ENCODE peak calls at places on chromosome 19, in five cellular contexts. I is brain microvascular endothelial cell, X is OCI-LY7, W is body of pancreas, S is epithelial cell of esophagus. Q is an unnamed sample.

GRCh38 chr19:29303035-29303706 is 90.2 kb upstream of the UQCRFS1 start:
- DNase-seq in X (no peak), W (no peak), I (no peak), S (no peak), Q (no peak)

GRCh38 chr19:30391554-30392551 is 19.7 kb downstream of the ZNF536 start:
- DNase-seq in S (no peak), I (no peak), W (no peak), X (no peak), Q (no peak)

GRCh38 chr19:55460670-55461258 is 678 bp downstream of the ISOC2 start:
- DNase-seq in W (peak), X (peak), S (peak), I (peak), Q (peak)

GRCh38 chr19:38047641-38048040 is 140.6 kb downstream of the SIPA1L3 start:
- DNase-seq in I (no peak), X (no peak), S (no peak), W (no peak), Q (no peak)

GRCh38 chr19:34319785-34320184 is 45.2 kb upstream of the GPI start:
- DNase-seq in W (no peak), X (no peak), I (no peak), S (peak), Q (no peak)

GRCh38 chr19:12521996-12522395 is 29.3 kb downstream of the ZNF564 start:
- DNase-seq in I (no peak), S (no peak), X (peak), W (no peak), Q (no peak)

GRCh38 chr19:38321646-38322323 is 2.1 kb downstream of the KCNK6 start:
- DNase-seq in X (no peak), S (peak), I (no peak), W (no peak), Q (peak)

GRCh38 chr19:19315444-19315843 is 4.9 kb downstream of the SUGP1 start:
- DNase-seq in W (no peak), I (no peak), S (no peak), X (no peak), Q (no peak)

GRCh38 chr19:13917888-13918406 is 11.9 kb downstream of the CC2D1A start:
- DNase-seq in W (no peak), X (no peak), I (no peak), S (no peak), Q (no peak)

GRCh38 chr19:7931221-7932061 is 5.5 kb upstream of the CTXN1 start:
- DNase-seq in S (no peak), W (no peak), X (no peak), I (no peak), Q (no peak)

GRCh38 chr19:5864725-5865486 is 5.4 kb downstream of the FUT5 start:
- DNase-seq in I (no peak), S (no peak), W (no peak), X (no peak), Q (no peak)

GRCh38 chr19:55452381-55453325 is 8.8 kb downstream of the ISOC2 start:
- DNase-seq in I (peak), S (peak), X (peak), W (peak), Q (peak)

GRCh38 chr19:58554494-58555368 is at the start of gene CHMP2A:
- DNase-seq in W (peak), S (peak), I (peak), X (peak), Q (peak)

GRCh38 chr19:51564791-51565190 is 6.3 kb upstream of the ZNF175 start:
- DNase-seq in W (no peak), S (no peak), X (peak), I (no peak), Q (no peak)

GRCh38 chr19:23774156-23774971 is 15.7 kb upstream of the ZNF681 start:
- DNase-seq in W (no peak), I (no peak), X (no peak), S (peak), Q (no peak)

GRCh38 chr19:32817252-32817912 is 52.2 kb downstream of the SLC7A9 start:
- DNase-seq in S (no peak), X (no peak), W (no peak), I (no peak), Q (no peak)

GRCh38 chr19:13092608-13093260 is 9.9 kb downstream of the LYL1 start:
- DNase-seq in W (no peak), I (no peak), X (no peak), S (no peak), Q (no peak)

GRCh38 chr19:47657719-47658118 is 48.8 kb downstream of the BICRA start:
- DNase-seq in X (no peak), W (no peak), I (no peak), S (no peak), Q (no peak)

GRCh38 chr19:6026390-6026897 is 48.5 kb upstream of the RANBP3 start:
- DNase-seq in X (no peak), W (no peak), I (no peak), S (no peak), Q (no peak)

GRCh38 chr19:6362351-6362801 is 1.0 kb downstream of the CLPP start:
- DNase-seq in I (no peak), W (no peak), S (no peak), X (peak), Q (no peak)

GRCh38 chr19:13339869-13340268 is 166.4 kb downstream of the CACNA1A start:
- DNase-seq in I (no peak), X (no peak), W (no peak), S (no peak), Q (no peak)

GRCh38 chr19:45769821-45770191 is 754 bp upstream of the SIX5 start:
- DNase-seq in S (peak), W (peak), I (peak), X (peak), Q (peak)

GRCh38 chr19:23526302-23526701 is 131.0 kb upstream of the ZNF91 start:
- DNase-seq in W (no peak), X (no peak), S (peak), I (no peak), Q (no peak)

GRCh38 chr19:10533656-10534386 is 9.9 kb upstream of the ATG4D start:
- DNase-seq in I (peak), X (no peak), S (peak), W (no peak), Q (peak)

GRCh38 chr19:57191141-57192063 is at the start of gene ZNF264:
- DNase-seq in S (peak), X (peak), W (peak), I (peak), Q (peak)

GRCh38 chr19:9751449-9751848 is 17.1 kb downstream of the ZNF846 start:
- DNase-seq in I (no peak), W (no peak), S (no peak), X (no peak), Q (no peak)

GRCh38 chr19:19343016-19343362 is 22.4 kb downstream of the MAU2 start:
- DNase-seq in S (no peak), X (no peak), W (no peak), I (no peak), Q (no peak)

GRCh38 chr19:45125975-45126493 is 33.1 kb downstream of the PPP1R37 start:
- DNase-seq in W (peak), I (peak), S (peak), X (peak), Q (peak)

GRCh38 chr19:39166571-39167391 is 30.0 kb upstream of the NCCRP1 start:
- DNase-seq in I (no peak), W (peak), S (peak), X (no peak), Q (peak)

GRCh38 chr19:36963262-36963661 is 47.1 kb downstream of the ZNF568 start:
- DNase-seq in W (no peak), I (no peak), X (no peak), S (no peak), Q (no peak)

GRCh38 chr19:39403331-39404312 is 3.0 kb upstream of the ZFP36 start:
- DNase-seq in S (peak), X (peak), W (peak), I (peak), Q (peak)

GRCh38 chr19:18339703-18340102 is 695 bp upstream of the PGPEP1 start:
- DNase-seq in W (no peak), X (peak), I (no peak), S (no peak), Q (no peak)

GRCh38 chr19:6743071-6743470 is 3.6 kb downstream of the TRIP10 start:
- DNase-seq in X (no peak), S (no peak), I (no peak), W (no peak), Q (no peak)

GRCh38 chr19:4639531-4640246 is 373 bp downstream of the TNFAIP8L1 start:
- DNase-seq in S (no peak), X (no peak), W (peak), I (no peak), Q (peak)

GRCh38 chr19:8304841-8305621 is 3.1 kb downstream of the CD320 start:
- DNase-seq in W (peak), I (no peak), S (no peak), X (peak), Q (no peak)

DNA sequence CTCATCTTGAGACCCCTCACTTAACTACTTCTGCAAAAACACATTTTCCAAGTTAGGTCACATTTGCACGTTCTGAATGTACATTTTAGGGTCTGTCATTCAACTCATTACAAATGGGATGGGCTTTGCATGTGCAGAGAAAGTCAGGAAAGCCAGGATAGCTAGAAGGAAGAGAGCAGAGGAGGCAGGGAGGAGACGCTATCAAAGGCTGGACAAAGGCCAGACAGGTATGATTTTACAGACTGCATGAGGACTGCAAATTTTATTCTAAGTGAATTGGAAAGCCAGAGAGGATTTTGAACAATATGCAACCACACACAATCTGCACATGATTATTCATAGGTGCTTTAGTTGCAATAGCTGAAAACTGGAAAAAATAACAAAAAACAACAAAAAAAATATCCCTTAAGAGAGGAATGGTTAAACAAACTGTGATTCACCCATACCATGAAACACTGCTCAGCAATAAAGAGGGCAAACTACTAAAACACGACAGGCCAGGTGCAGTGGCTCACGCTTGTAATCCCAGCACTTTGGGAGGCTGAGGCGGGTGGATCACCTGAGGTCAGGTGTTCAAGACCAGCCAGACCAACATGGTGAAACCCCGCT is 21.1 kb downstream of the SYDE1 start:
- DNase-seq in X (no peak), W (no peak), S (peak), I (no peak), Q (no peak)
- H3K4me3 ChIP-seq in X (no peak), W (no peak), S (no peak), I (no peak), Q (no peak)

DNA sequence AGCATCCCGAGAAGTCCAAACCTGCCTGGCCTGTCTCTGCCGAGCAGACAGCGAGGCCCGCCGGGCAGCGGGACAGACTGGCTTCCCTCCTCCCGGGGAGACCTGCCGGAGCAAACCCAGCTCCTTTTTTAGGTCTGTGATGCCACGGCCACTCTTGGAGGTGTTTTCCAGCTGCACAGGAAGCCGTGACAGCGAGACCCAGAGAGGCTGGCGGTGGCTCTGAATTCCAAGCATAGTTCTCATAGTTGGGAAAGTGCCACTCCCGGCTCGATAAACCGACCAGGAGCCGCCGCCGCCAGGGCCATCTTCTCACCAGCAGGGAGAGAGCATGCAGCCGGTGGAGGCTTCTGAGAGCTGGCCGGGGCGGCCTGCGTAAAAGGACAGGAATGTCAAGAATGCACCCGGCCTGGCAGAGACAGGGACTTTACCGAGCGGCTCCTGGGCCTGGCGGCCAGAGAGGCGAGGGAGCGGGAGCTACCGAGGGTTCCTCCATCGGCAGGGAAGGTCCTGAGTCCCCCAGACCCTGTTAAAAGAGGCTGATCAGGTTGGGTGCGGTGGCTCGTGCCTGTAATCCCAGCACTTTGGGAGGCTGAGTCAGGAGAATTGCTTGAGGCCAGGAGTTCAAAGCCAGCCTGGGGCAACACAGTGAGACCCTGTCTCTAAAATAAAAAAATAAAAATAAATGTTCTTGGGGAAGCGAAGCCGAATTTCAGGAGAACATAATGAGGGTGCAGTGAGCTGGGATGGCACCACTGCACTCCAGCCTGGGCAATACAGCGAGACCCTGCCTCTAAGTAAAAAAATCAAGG is 64.9 kb downstream of the GADD45B start:
- DNase-seq in S (peak), W (peak), X (no peak), I (peak), Q (peak)
- TF ChIP-seq CTCF in S (peak), W (no peak), X (no peak), I (peak), Q (peak)

DNA sequence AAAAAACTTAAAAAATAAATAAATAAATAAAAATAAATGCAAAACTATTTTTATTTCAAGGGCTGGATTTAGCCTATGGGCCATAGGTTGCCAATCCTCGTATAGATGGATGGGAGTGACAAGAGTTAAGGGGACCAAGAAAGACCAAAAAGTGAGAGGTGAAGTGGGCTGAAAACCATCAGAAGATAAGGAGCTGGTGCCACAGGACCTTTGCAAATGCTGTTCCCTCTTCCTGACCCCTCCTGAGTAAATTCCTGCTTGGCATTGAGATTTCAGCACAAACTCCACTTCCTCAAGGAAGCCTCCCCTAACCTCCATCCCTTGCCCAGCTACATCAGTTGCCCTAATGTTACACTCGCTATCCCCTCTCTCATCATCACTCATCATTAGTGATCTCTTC is 11.0 kb downstream of the OR1I1 start:
- DNase-seq in W (no peak), I (no peak), S (no peak), X (no peak), Q (no peak)
- H3K4me3 ChIP-seq in W (no peak), I (no peak), S (no peak), X (no peak), Q (no peak)

GRCh38 chr19:50230379-50231351 is 27.2 kb downstream of the MYH14 start:
- DNase-seq in S (no peak), X (no peak), I (no peak), W (no peak), Q (no peak)
- TF ChIP-seq CTCF in S (no peak), X (peak), I (no peak), W (no peak), Q (no peak)

GRCh38 chr19:16739546-16739945 is 19.9 kb downstream of the NWD1 start:
- DNase-seq in S (peak), X (no peak), I (peak), W (no peak), Q (no peak)
- H3K4me3 ChIP-seq in S (no peak), X (no peak), I (no peak), W (no peak), Q (no peak)

DNA sequence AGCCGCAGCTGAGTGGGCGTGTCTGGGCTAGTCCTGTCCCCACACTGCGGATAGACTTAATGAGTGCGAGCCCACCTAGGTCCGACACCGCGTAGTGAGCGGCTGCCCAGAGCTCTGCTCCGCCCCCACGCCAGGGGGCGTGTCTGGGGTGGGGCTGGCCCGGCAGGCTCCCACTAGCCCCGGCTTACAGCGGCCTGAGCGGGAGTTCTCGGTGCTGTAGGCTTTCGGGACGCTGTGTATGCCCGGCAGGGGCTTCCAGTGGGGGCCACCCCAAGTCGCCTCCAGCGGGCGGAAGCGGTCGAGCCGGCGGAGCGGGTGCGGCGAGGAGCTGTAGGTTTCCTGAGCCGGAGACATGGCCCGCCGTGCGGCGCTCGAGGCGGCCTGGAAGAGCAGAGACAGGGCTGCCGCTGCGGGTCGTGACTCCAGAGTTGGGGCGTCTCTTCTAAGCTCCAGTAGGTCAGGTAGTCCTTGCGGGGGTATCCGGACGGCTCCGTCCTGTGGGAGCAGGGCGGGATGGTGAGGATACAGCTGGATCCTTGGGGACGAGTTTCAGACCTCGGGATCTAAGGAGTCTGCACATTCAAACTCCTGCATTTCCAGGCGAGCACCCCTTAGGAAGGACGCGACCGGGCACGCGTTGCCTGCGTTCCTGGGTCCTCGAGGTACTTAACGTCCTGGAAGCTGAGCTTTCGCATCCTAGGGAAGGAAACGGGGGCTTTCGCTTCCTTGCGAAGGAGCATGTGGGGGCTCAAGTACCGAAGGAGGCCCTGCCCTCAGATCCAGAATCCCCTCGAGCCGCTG is 1.2 kb downstream of the CGB7 start:
- DNase-seq in X (peak), I (peak), W (peak), S (peak), Q (peak)
- TF ChIP-seq CTCF in X (no peak), I (peak), W (no peak), S (peak), Q (peak)

GRCh38 chr19:43640424-43640757 is 741 bp upstream of the CADM4 start:
- DNase-seq in S (no peak), X (no peak), W (no peak), I (no peak), Q (no peak)
- H3K4me3 ChIP-seq in S (peak), X (no peak), W (no peak), I (no peak), Q (peak)

GRCh38 chr19:17292301-17293074 is 10.7 kb downstream of the ABHD8 start:
- DNase-seq in I (peak), S (peak), W (no peak), X (peak), Q (peak)

GRCh38 chr19:17296976-17297375 is 6.2 kb downstream of the ABHD8 start:
- DNase-seq in W (no peak), I (no peak), S (peak), X (no peak), Q (no peak)

GRCh38 chr19:17294051-17294891 is 9.0 kb downstream of the ABHD8 start:
- DNase-seq in I (no peak), X (peak), S (peak), W (no peak), Q (peak)

GRCh38 chr19:17293605-17294004 is 9.6 kb downstream of the ABHD8 start:
- DNase-seq in I (no peak), X (no peak), W (no peak), S (no peak), Q (no peak)

DNA sequence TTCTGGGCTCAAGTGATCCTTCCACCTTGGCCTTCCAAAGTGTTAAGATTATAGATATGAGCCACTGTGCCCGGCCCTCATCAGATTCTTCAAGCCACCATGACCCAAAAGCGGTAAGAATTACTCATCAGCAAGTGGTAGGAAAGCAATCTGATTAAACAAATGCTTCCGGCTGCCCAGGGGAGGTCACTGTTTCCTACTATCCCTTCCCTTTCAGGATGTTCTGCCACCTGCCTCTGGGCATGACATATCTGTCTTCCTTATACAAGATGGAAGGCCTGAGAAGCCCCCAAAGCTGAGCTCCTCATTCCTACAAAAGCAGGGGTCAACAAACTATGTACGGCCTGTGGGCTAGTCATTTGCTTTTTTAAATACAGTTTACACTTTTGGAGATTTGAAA is 6.9 kb downstream of the ABHD8 start:
- DNase-seq in S (peak), I (peak), W (no peak), X (no peak), Q (no peak)
- TF ChIP-seq CTCF in S (peak), I (peak), W (no peak), X (peak), Q (no peak)

DNA sequence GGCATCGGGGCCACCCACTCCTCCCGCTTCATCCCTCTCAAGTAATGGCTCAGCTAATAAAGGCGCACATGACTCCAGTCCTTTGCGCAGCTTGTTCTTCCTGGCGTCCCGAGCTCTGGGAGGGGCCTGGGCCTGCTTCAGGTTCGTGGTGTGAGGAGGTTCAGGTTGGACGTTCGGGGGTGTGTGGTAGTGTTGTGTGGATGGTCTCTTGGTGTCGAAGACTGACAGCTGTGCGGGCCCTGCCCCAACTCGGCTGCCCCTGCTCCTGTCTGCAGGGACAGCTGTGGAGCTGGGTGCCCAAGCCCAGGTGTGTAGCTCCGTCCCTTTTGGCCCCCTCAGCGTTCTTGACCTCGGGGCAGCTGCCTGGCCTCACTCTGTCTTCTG is 2.2 kb downstream of the RPS15 start:
- DNase-seq in X (no peak), I (no peak), S (no peak), W (no peak), Q (no peak)
- H3K4me3 ChIP-seq in X (peak), I (peak), S (no peak), W (no peak), Q (no peak)